ENCODE peak calls at places on chromosomes 11 and 22, in ten cellular contexts. A is HCT116, C is GM12892, X is breast epithelium, M is stomach, V is SK-N-SH, Y is endothelial cell of umbilical vein, T is GM12891, U is GM23338, H is Panc1. I is an unnamed sample.

GRCh38 chr11:30107899-30108298 is 91.1 kb upstream of the KCNA4 start:
- DNase-seq in V (no peak), T (no peak), A (no peak), X (no peak), U (no peak), C (no peak), M (no peak), H (peak; percentile 50), Y (no peak), I (no peak)

GRCh38 chr22:46053563-46054090 is 76.7 kb upstream of the WNT7B start:
- DNase-seq in M (peak; percentile 84), X (peak; percentile 73), V (peak; percentile 94), H (no peak), Y (peak; percentile 64), A (no peak), T (peak; percentile 57), C (peak; percentile 62), U (no peak), I (no peak)

GRCh38 chr22:44260216-44261035 is 52.3 kb downstream of the SHISAL1 start:
- DNase-seq in H (no peak), C (no peak), X (no peak), Y (no peak), V (no peak), M (no peak), T (no peak), A (no peak), U (no peak), I (no peak)

GRCh38 chr11:130403301-130403804 is 25.1 kb downstream of the ADAMTS8 start:
- DNase-seq in U (peak; percentile 51), T (no peak), C (no peak), A (no peak), V (no peak), M (no peak), Y (no peak), X (peak; percentile 79), H (peak; percentile 25), I (no peak)

GRCh38 chr11:11243790-11244469 is 109.1 kb downstream of the CSNK2A3 start:
- DNase-seq in M (no peak), V (peak; percentile 41), U (peak; percentile 75), C (no peak), A (no peak), Y (peak; percentile 34), X (peak; percentile 57), H (no peak), T (peak; percentile 20), I (peak; percentile 83)

GRCh38 chr11:91141655-91142054 is 918.8 kb upstream of the CHORDC1 start:
- DNase-seq in M (no peak), U (no peak), X (no peak), Y (no peak), A (no peak), V (no peak), C (no peak), H (no peak), T (no peak), I (no peak)

GRCh38 chr11:60844045-60844869 is 2.3 kb downstream of the CCDC86 start:
- DNase-seq in U (no peak), Y (no peak), C (no peak), H (no peak), A (no peak), V (no peak), X (no peak), M (no peak), T (no peak), I (peak; percentile 42)

GRCh38 chr11:55819330-55819729 is at the start of gene OR5D18:
- DNase-seq in Y (no peak), U (no peak), X (no peak), V (no peak), H (no peak), A (no peak), C (no peak), M (no peak), T (no peak), I (no peak)

GRCh38 chr11:47605921-47606320 is 11.7 kb upstream of the C1QTNF4 start:
- DNase-seq in V (no peak), H (no peak), C (no peak), X (no peak), Y (no peak), T (no peak), U (no peak), A (no peak), M (no peak), I (no peak)

GRCh38 chr11:132334769-132335280 is 964.4 kb downstream of the NTM start:
- DNase-seq in Y (no peak), T (no peak), U (no peak), C (no peak), X (no peak), A (no peak), V (no peak), H (no peak), M (no peak), I (no peak)

GRCh38 chr11:120918257-120918656 is 105.6 kb upstream of the TBCEL start:
- DNase-seq in M (no peak), V (no peak), C (no peak), T (no peak), A (no peak), X (no peak), Y (no peak), H (no peak), U (no peak), I (no peak)
- TF ChIP-seq POLR2AphosphoS5 in M (no peak), V (no peak), C (no peak), T (no peak), A (no peak), X (no peak), Y (no peak), H (no peak), U (no peak), I (no peak)

GRCh38 chr11:104126464-104126863 is 37.5 kb downstream of the PDGFD start:
- DNase-seq in T (no peak), Y (no peak), V (no peak), C (no peak), A (no peak), H (no peak), M (no peak), U (no peak), X (no peak), I (no peak)

GRCh38 chr11:104127828-104128227 is 36.1 kb downstream of the PDGFD start:
- DNase-seq in A (no peak), V (no peak), Y (no peak), M (no peak), T (no peak), C (no peak), U (no peak), X (no peak), H (no peak), I (no peak)

GRCh38 chr11:104130161-104130560 is 33.8 kb downstream of the PDGFD start:
- DNase-seq in Y (no peak), A (no peak), H (no peak), M (no peak), C (no peak), T (no peak), V (no peak), X (no peak), U (no peak), I (no peak)

GRCh38 chr11:104124979-104125378 is 39.0 kb downstream of the PDGFD start:
- DNase-seq in Y (peak; percentile 13), M (no peak), C (no peak), U (no peak), A (no peak), X (no peak), T (no peak), H (no peak), V (no peak), I (no peak)

GRCh38 chr11:104129138-104129537 is 34.8 kb downstream of the PDGFD start:
- DNase-seq in H (no peak), U (no peak), C (no peak), V (no peak), Y (no peak), M (no peak), X (no peak), A (no peak), T (no peak), I (no peak)
- TF ChIP-seq POLR2AphosphoS5 in H (no peak), U (no peak), C (no peak), V (no peak), Y (no peak), M (no peak), X (no peak), A (no peak), T (no peak), I (no peak)

GRCh38 chr11:65034423-65034822 is 6.6 kb upstream of the SAC3D1 start:
- DNase-seq in V (no peak), Y (no peak), T (no peak), H (no peak), M (no peak), U (no peak), C (no peak), X (no peak), A (no peak), I (no peak)

GRCh38 chr11:65040520-65041205 is 347 bp upstream of the SAC3D1 start:
- DNase-seq in H (peak; percentile 85), A (peak; percentile 95), Y (peak; percentile 92), U (peak; percentile 94), M (peak; percentile 88), X (peak; percentile 83), V (peak; percentile 96), C (peak; percentile 98), T (peak; percentile 97), I (peak; percentile 95)

GRCh38 chr11:65036931-65037330 is 4.1 kb upstream of the SAC3D1 start:
- DNase-seq in H (no peak), M (peak; percentile 90), V (no peak), X (no peak), T (no peak), U (no peak), A (no peak), C (no peak), Y (no peak), I (no peak)

GRCh38 chr11:65032216-65032615 is 5.0 kb downstream of the SNX15 start:
- DNase-seq in V (no peak), M (no peak), C (no peak), Y (no peak), T (no peak), A (no peak), H (no peak), U (peak; percentile 46), X (no peak), I (no peak)

GRCh38 chr11:65035579-65035978 is 5.4 kb upstream of the SAC3D1 start:
- DNase-seq in A (no peak), U (no peak), T (no peak), M (no peak), C (no peak), H (no peak), V (no peak), Y (no peak), X (no peak), I (no peak)
- TF ChIP-seq POLR2AphosphoS5 in A (no peak), U (no peak), T (no peak), M (no peak), C (no peak), H (no peak), V (no peak), Y (no peak), X (no peak), I (no peak)

DNA sequence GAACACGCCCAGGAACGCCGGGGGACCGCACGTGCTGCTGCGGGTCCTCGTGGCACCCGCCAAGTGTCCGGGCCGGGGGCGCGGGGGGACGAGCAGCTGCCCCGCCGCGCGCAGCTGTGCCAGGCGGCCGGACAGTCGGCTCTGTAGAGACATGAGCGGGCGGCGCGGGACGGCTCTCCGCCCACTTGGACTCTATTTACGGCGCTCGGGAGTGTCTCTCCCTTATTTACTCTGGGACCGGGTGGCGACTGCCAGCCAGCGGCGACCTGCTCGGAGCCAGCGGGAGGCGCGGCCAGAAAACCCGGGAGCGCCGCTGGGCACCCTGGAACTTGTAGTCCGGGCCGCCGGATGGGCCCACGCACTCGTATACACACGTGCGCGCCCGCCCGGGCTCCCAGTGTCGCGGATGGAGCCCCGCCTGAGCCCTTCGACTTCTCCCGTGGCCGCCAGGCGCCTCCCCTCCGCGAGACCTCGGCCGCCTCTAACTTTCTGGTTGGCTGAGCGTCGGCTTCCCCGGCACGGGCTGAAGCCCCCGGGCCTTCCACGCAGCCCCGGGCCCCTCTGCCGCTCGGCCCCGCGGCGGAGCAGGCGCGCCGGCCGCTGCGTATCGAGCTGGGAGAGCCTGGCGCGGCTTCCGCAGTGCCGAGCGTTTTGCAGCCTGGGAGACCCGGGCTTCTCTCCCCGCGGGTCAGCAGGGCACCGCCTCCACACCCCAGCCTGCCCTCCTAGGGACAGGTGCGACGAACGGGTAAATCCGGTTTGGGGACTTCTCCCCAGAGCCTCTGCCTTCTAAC is at the start of gene MACROD1:
- DNase-seq in X (peak; percentile 91), V (peak; percentile 96), Y (peak; percentile 84), M (peak; percentile 95), U (peak; percentile 96), H (no peak), T (peak; percentile 84), A (peak; percentile 71), C (peak; percentile 83), I (peak; percentile 86)
- TF ChIP-seq POLR2AphosphoS5 in X (peak; percentile 76), V (peak; percentile 55), Y (peak; percentile 82), M (peak; percentile 53), U (peak; percentile 36), H (peak; percentile 71), T (no peak), A (peak; percentile 77), C (no peak), I (peak; percentile 43)

I was measured in K562.